ENCODE peak calls at places on chromosomes 2 and 18, in five cellular contexts. O, R, X, U and F are unnamed samples.

GRCh38 chr2:641501-642430 is 35.4 kb downstream of the TMEM18 start:
- DNase-seq in O (no peak), R (no peak), U (no peak), X (no peak), F (no peak)

GRCh38 chr2:227447606-227448005 is 24.4 kb upstream of the AGFG1 start:
- DNase-seq in X (no peak), U (no peak), R (no peak), O (peak; percentile 62), F (no peak)

GRCh38 chr2:60882971-60883753 is 1.8 kb downstream of the REL start:
- DNase-seq in X (no peak), U (peak; percentile 15), O (no peak), R (no peak), F (peak; percentile 18)

GRCh38 chr2:12990523-12990922 is 273.8 kb downstream of the TRIB2 start:
- DNase-seq in R (no peak), X (no peak), O (no peak), U (peak; percentile 13), F (no peak)

GRCh38 chr2:171893196-171893823 is 734 bp downstream of the SLC25A12 start:
- DNase-seq in R (no peak), U (peak; percentile 25), O (no peak), X (no peak), F (no peak)

GRCh38 chr18:67132919-67133318 is 383.6 kb downstream of the DSEL start:
- DNase-seq in X (no peak), U (no peak), R (no peak), O (no peak), F (peak; percentile 41)

GRCh38 chr2:85433511-85434089 is 15.1 kb downstream of the SH2D6 start:
- DNase-seq in O (peak; percentile 91), U (peak; percentile 96), X (no peak), R (no peak), F (peak; percentile 84)

GRCh38 chr18:34871435-34871834 is 161.3 kb downstream of the DTNA start:
- DNase-seq in X (no peak), U (peak; percentile 3), O (no peak), R (no peak), F (no peak)

GRCh38 chr2:230908094-230908594 is 16.9 kb downstream of the GPR55 start:
- DNase-seq in O (no peak), U (no peak), X (no peak), R (no peak), F (no peak)

GRCh38 chr2:51424418-51424817 is 392.5 kb upstream of the NRXN1 start:
- DNase-seq in R (no peak), U (no peak), X (no peak), O (no peak), F (no peak)

GRCh38 chr2:119679526-119679837 is 481 bp downstream of the TMEM177 start:
- DNase-seq in R (no peak), O (no peak), U (no peak), X (no peak), F (peak; percentile 20)

GRCh38 chr2:156340818-156341481 is 8.4 kb upstream of the NR4A2 start:
- DNase-seq in X (no peak), R (peak; percentile 18), O (no peak), U (peak; percentile 53), F (peak; percentile 48)

GRCh38 chr2:50546790-50547189 is 485.1 kb downstream of the NRXN1 start:
- DNase-seq in X (no peak), O (no peak), U (no peak), R (no peak), F (peak; percentile 94)

DNA sequence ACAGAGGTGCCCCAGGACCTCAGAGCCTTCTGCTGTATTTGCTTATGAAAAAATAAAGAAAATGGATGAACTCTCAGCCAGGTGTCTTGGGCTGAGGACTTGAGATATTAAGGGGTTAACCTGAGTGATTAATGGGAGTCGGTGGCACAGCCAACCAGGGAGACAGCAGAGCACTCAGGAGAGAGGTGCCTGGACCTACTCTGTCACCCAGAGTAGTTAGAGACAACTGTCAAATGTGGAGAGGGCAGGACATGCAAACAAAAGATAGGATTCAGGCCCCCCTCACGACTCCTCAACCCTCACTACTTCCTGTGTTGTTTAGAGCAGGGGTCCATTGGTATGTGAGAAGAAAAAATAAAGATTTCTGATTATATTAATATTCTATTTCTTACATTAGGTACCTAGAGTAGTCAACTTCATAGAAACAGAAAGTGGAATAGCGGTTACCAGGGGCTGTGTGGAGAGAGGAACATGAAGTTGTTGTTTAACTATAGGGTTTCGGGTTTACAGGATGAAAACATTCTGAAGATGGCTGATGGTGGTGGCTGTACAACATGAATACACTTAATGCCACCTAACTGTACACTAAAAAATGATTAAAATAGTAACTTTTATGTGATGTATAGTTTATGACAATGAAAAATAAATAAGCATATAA is 28.6 kb upstream of the CETN1 start:
- DNase-seq in X (no peak), O (no peak), U (no peak), R (no peak), F (no peak)
- H3K4me3 ChIP-seq in X (no peak overlapping the region), O (no peak overlapping the region), U (no peak overlapping the region), R (no peak overlapping the region), F (no peak overlapping the region)

DNA sequence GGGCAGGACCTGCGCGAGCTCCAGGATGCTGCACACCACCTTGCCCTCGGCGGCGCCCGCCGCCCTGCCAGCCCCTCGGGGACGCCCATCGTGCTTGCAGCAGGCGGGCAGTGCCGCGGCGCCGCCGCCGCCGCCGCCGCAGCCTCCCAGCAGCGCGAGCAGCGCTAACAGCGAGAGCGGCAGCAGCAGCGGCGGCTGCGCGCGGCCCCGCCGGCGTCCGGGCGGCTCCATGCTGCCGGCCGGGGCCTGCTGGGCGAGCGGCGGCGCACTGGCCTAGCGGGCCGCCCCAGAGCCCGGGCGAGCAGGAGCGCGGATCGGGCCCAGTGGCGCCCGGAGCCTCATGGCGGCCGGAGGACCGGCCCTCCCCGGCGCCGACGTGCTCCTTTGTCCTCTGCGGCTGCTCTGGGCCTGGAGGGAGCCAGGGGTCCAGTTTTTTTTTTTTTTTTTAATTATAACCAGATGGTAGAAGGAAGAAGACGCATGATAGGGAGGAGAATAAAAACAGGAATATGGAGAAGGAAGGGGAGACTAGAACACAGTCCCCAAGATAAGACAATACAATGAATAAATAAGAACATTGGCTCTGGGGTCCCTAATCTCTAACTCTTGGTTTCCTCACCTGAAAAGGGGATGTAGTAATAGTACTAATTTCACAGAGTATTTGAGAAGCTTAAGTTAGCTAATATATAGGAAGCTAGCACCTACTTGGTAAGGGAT is 17.1 kb upstream of the ANKRD62 start:
- DNase-seq in U (peak; percentile 43), O (no peak), R (no peak), X (peak; percentile 26), F (peak; percentile 20)
- H3K4me3 ChIP-seq in U (peak overlapping the region; percentile 7), O (peak overlapping the region; percentile 10), R (no peak overlapping the region), X (peak overlapping the region; percentile 37), F (no peak overlapping the region)

GRCh38 chr2:73111300-73112025 is 1.3 kb downstream of the RAB11FIP5 start:
- DNase-seq in U (peak; percentile 35), X (peak; percentile 62), R (peak; percentile 24), O (no peak), F (peak; percentile 69)

GRCh38 chr2:73112913-73113633 is at the start of gene RAB11FIP5:
- DNase-seq in U (peak; percentile 85), X (peak; percentile 67), R (peak; percentile 80), O (no peak), F (peak; percentile 92)

GRCh38 chr2:73114273-73114867 is 1.6 kb upstream of the RAB11FIP5 start:
- DNase-seq in R (no peak), O (no peak), X (no peak), U (no peak), F (no peak)

GRCh38 chr2:73112026-73112912 is 479 bp downstream of the RAB11FIP5 start:
- DNase-seq in R (peak; percentile 44), O (no peak), U (peak; percentile 57), X (no peak), F (peak; percentile 49)

DNA sequence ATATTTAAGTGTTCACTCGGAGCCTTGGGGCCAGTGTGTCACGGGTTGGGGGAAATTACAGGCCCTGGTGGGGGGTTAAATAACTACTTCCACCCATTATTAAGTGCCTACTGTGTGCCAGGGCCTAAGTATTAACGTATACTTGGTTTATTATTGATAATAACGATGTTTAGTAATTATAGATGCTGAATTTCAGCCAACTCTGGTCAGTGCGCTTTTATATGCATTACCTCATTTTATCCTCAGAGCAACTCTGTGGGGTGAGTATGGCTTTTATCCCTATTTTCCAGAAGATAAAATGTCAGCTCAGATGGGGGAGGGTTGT is 848 bp upstream of the RAB11FIP5 start:
- DNase-seq in O (no peak), R (no peak), U (no peak), X (no peak), F (no peak)
- H3K4me3 ChIP-seq in O (peak overlapping the region; percentile 69), R (peak overlapping the region; percentile 84), U (peak overlapping the region; percentile 82), X (peak overlapping the region; percentile 91), F (peak overlapping the region; percentile 69)

GRCh38 chr18:46070683-46071614 is 1.1 kb downstream of the PSTPIP2 start:
- DNase-seq in X (no peak), R (no peak), O (no peak), U (no peak), F (no peak)

GRCh38 chr18:46071615-46071893 is 506 bp downstream of the PSTPIP2 start:
- DNase-seq in O (no peak), R (no peak), U (no peak), X (no peak), F (no peak)

GRCh38 chr18:46072959-46073358 is 899 bp upstream of the PSTPIP2 start:
- DNase-seq in X (no peak), R (no peak), U (no peak), O (no peak), F (no peak)

GRCh38 chr18:46073474-46074331 is 1.6 kb upstream of the PSTPIP2 start:
- DNase-seq in U (peak; percentile 74), R (peak; percentile 67), X (no peak), O (no peak), F (peak; percentile 75)

GRCh38 chr18:46071894-46072867 is at the start of gene PSTPIP2:
- DNase-seq in X (no peak), R (peak; percentile 24), O (no peak), U (peak; percentile 65), F (peak; percentile 76)
- H3K4me3 ChIP-seq in X (no peak within 1 kb of the TSS), R (peak within 1 kb of the TSS; percentile 94), O (peak within 1 kb of the TSS; percentile 89), U (peak within 1 kb of the TSS; percentile 81), F (peak within 1 kb of the TSS; percentile 79)

DNA sequence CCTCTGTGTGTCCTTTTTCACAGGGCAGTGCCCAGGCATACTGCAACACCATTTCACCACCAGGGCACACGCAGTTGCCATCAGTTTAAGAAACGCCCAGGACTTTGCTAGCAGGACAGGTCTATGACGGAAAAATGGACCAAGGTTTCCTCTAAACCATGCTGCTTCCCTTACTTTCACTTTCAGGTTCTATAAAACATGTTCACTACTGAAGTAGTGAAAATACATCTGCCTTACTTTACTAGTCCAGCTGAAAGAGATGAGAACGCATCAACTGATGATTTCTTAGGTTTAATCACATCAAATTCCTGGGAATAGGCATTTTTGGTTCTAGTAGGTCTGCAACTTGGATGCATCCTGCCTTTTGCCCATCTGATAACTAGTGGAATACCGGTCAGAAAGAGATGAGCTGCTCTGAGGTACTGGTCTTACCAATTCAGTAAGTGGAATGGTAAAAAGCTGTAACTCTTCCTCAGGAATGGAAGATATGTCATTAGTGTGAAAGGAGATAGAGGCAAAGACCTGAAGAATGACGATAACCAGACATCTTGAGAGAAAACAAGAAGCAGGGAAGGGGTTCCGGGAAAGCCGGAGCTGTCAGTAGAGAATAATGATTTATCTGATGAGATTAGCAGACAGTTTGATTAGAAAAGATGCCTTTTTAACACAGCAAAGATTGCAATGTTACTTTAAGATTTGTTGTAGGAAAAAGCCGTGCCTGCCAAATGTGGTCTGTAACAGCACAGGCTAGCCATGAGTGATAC is 110.3 kb downstream of the TCF4 start:
- DNase-seq in U (peak; percentile 72), R (no peak), O (no peak), X (no peak), F (peak; percentile 24)
- H3K4me3 ChIP-seq in U (peak overlapping the region; percentile 60), R (no peak overlapping the region), O (peak overlapping the region; percentile 43), X (no peak overlapping the region), F (peak overlapping the region; percentile 33)